ENCODE peak calls at places on chromosomes 1 and 21, in four cellular contexts. A is psoas muscle, Z is foreskin melanocyte, Y is HT1080. O is an unnamed sample.

GRCh38 chr1:170594227-170594626 is 62.3 kb downstream of the GORAB start:
- DNase-seq in A (no peak), Z (no peak), Y (no peak), O (no peak)

GRCh38 chr1:167460836-167461235 is 57.5 kb downstream of the CD247 start:
- DNase-seq in A (no peak), Z (no peak), Y (no peak), O (no peak)

GRCh38 chr21:37198989-37199924 is 67.9 kb downstream of the VPS26C start:
- DNase-seq in A (no peak), Z (peak; percentile 82), Y (peak; percentile 83), O (no peak)

GRCh38 chr1:207997486-207998268 is 86.8 kb upstream of the CD34 start:
- DNase-seq in A (peak; percentile 83), Z (peak; percentile 57), Y (peak; percentile 53), O (peak; percentile 82)

GRCh38 chr1:108842525-108843181 is 14.2 kb downstream of the AKNAD1 start:
- DNase-seq in A (no peak), Z (no peak), Y (no peak), O (no peak)

GRCh38 chr1:198667186-198667585 is 28.3 kb downstream of the PTPRC start:
- DNase-seq in A (no peak), Z (no peak), Y (no peak), O (no peak)

GRCh38 chr1:200918006-200918405 is 23.3 kb downstream of the INAVA start:
- DNase-seq in A (no peak), Z (no peak), Y (no peak), O (no peak)

GRCh38 chr21:45836268-45836655 is 145.3 kb upstream of the COL6A1 start:
- DNase-seq in A (no peak), Z (peak; percentile 37), Y (no peak), O (peak; percentile 51)

GRCh38 chr1:160777486-160778089 is 18.4 kb upstream of the LY9 start:
- DNase-seq in A (no peak), Z (no peak), Y (no peak), O (peak; percentile 28)

GRCh38 chr1:29271724-29272123 is 35.4 kb downstream of the PTPRU start:
- DNase-seq in A (no peak), Z (peak; percentile 54), Y (peak; percentile 79), O (no peak)

GRCh38 chr1:221457706-221458429 is 284.0 kb downstream of the DUSP10 start:
- DNase-seq in A (no peak), Z (no peak), Y (no peak), O (no peak)

GRCh38 chr1:31761883-31762282 is 2.3 kb downstream of the ADGRB2 start:
- DNase-seq in A (no peak), Z (no peak), Y (peak; percentile 49), O (no peak)

GRCh38 chr1:235397733-235398132 is 30.5 kb downstream of the TBCE start:
- DNase-seq in A (no peak), Z (peak; percentile 85), Y (no peak), O (no peak)

GRCh38 chr1:206814716-206815341 is 42.5 kb upstream of the IL10 start:
- DNase-seq in A (no peak), Z (peak; percentile 58), Y (peak; percentile 47), O (peak; percentile 89)

GRCh38 chr21:43369124-43369523 is 57.8 kb downstream of the SIK1 start:
- DNase-seq in A (peak; percentile 59), Z (no peak), Y (peak; percentile 11), O (peak; percentile 87)

GRCh38 chr1:117576236-117576635 is 29.6 kb upstream of the TENT5C start:
- DNase-seq in A (no peak), Z (no peak), Y (no peak), O (no peak)

GRCh38 chr1:76868154-76868882 is 1.0 kb downstream of the ST6GALNAC5 start:
- DNase-seq in A (peak; percentile 54), Z (peak; percentile 13), Y (no peak), O (peak; percentile 72)

GRCh38 chr1:27356628-27357280 is 10.0 kb downstream of the MAP3K6 start:
- DNase-seq in A (no peak), Z (no peak), Y (no peak), O (no peak)

O was measured in BE2C.